ENCODE peak calls at places on chromosomes 7 and 10, in seven cellular contexts. One of them, this sample, is unnamed.
A peak's percentile ranks its signal among the peaks of the same experiment; 100 is the strongest.

GRCh38 chr7:124459101-124460052 is 306.2 kb downstream of the GPR37 start:
- ATAC-seq in naive thymus-derived CD8-positive, alpha-beta T cell: no peak
- ATAC-seq in activated CD8-positive, alpha-beta T cell treated with anti-CD3 and anti-CD28 coated beads, Interleukin-2, amount 10 ng/mL, durations not matched to agents 7 days and 5 days: no peak
- ATAC-seq in naive B cell: no peak
- ATAC-seq in stimulated activated naive CD8-positive, alpha-beta T cell treated with anti-CD3 and anti-CD28 coated beads, Interleukin-15, amount 100 ng/mL, for 72 hours: no peak
- ATAC-seq in IMR-90: peak; percentile 76
- ATAC-seq in left cardiac atrium: no peak
- ATAC-seq in this sample: peak; percentile 47

GRCh38 chr10:48556713-48557112 is 48.2 kb downstream of the ARHGAP22 start:
- ATAC-seq in naive thymus-derived CD8-positive, alpha-beta T cell: no peak
- ATAC-seq in activated CD8-positive, alpha-beta T cell treated with anti-CD3 and anti-CD28 coated beads, Interleukin-2, amount 10 ng/mL, durations not matched to agents 7 days and 5 days: no peak
- ATAC-seq in naive B cell: no peak
- ATAC-seq in stimulated activated naive CD8-positive, alpha-beta T cell treated with anti-CD3 and anti-CD28 coated beads, Interleukin-15, amount 100 ng/mL, for 72 hours: no peak
- ATAC-seq in IMR-90: no peak
- ATAC-seq in left cardiac atrium: no peak
- ATAC-seq in this sample: no peak

GRCh38 chr10:101967119-101967518 is 88.9 kb downstream of the ARMH3 start:
- ATAC-seq in naive thymus-derived CD8-positive, alpha-beta T cell: no peak
- ATAC-seq in activated CD8-positive, alpha-beta T cell treated with anti-CD3 and anti-CD28 coated beads, Interleukin-2, amount 10 ng/mL, durations not matched to agents 7 days and 5 days: no peak
- ATAC-seq in naive B cell: no peak
- ATAC-seq in stimulated activated naive CD8-positive, alpha-beta T cell treated with anti-CD3 and anti-CD28 coated beads, Interleukin-15, amount 100 ng/mL, for 72 hours: no peak
- ATAC-seq in IMR-90: no peak
- ATAC-seq in left cardiac atrium: peak; percentile 94
- ATAC-seq in this sample: no peak

GRCh38 chr10:59000162-59000825 is 176.1 kb upstream of the PHYHIPL start:
- ATAC-seq in naive thymus-derived CD8-positive, alpha-beta T cell: no peak
- ATAC-seq in activated CD8-positive, alpha-beta T cell treated with anti-CD3 and anti-CD28 coated beads, Interleukin-2, amount 10 ng/mL, durations not matched to agents 7 days and 5 days: no peak
- ATAC-seq in naive B cell: no peak
- ATAC-seq in stimulated activated naive CD8-positive, alpha-beta T cell treated with anti-CD3 and anti-CD28 coated beads, Interleukin-15, amount 100 ng/mL, for 72 hours: no peak
- ATAC-seq in IMR-90: no peak
- ATAC-seq in left cardiac atrium: peak; percentile 24
- ATAC-seq in this sample: no peak

GRCh38 chr7:112012266-112012665 is 193.9 kb downstream of the DOCK4 start:
- ATAC-seq in naive thymus-derived CD8-positive, alpha-beta T cell: no peak
- ATAC-seq in activated CD8-positive, alpha-beta T cell treated with anti-CD3 and anti-CD28 coated beads, Interleukin-2, amount 10 ng/mL, durations not matched to agents 7 days and 5 days: no peak
- ATAC-seq in naive B cell: no peak
- ATAC-seq in stimulated activated naive CD8-positive, alpha-beta T cell treated with anti-CD3 and anti-CD28 coated beads, Interleukin-15, amount 100 ng/mL, for 72 hours: no peak
- ATAC-seq in IMR-90: no peak
- ATAC-seq in left cardiac atrium: no peak
- ATAC-seq in this sample: no peak

GRCh38 chr7:77553123-77553522 is 16.0 kb downstream of the PTPN12 start:
- ATAC-seq in naive thymus-derived CD8-positive, alpha-beta T cell: no peak
- ATAC-seq in activated CD8-positive, alpha-beta T cell treated with anti-CD3 and anti-CD28 coated beads, Interleukin-2, amount 10 ng/mL, durations not matched to agents 7 days and 5 days: no peak
- ATAC-seq in naive B cell: no peak
- ATAC-seq in stimulated activated naive CD8-positive, alpha-beta T cell treated with anti-CD3 and anti-CD28 coated beads, Interleukin-15, amount 100 ng/mL, for 72 hours: no peak
- ATAC-seq in IMR-90: no peak
- ATAC-seq in left cardiac atrium: no peak
- ATAC-seq in this sample: no peak

GRCh38 chr10:9018844-9019173 is 964.3 kb downstream of the GATA3 start:
- ATAC-seq in naive thymus-derived CD8-positive, alpha-beta T cell: no peak
- ATAC-seq in activated CD8-positive, alpha-beta T cell treated with anti-CD3 and anti-CD28 coated beads, Interleukin-2, amount 10 ng/mL, durations not matched to agents 7 days and 5 days: no peak
- ATAC-seq in naive B cell: no peak
- ATAC-seq in stimulated activated naive CD8-positive, alpha-beta T cell treated with anti-CD3 and anti-CD28 coated beads, Interleukin-15, amount 100 ng/mL, for 72 hours: no peak
- ATAC-seq in IMR-90: no peak
- ATAC-seq in left cardiac atrium: no peak
- ATAC-seq in this sample: no peak

GRCh38 chr10:132469197-132469942 is 68.2 kb upstream of the INPP5A start:
- ATAC-seq in naive thymus-derived CD8-positive, alpha-beta T cell: no peak
- ATAC-seq in activated CD8-positive, alpha-beta T cell treated with anti-CD3 and anti-CD28 coated beads, Interleukin-2, amount 10 ng/mL, durations not matched to agents 7 days and 5 days: no peak
- ATAC-seq in naive B cell: no peak
- ATAC-seq in stimulated activated naive CD8-positive, alpha-beta T cell treated with anti-CD3 and anti-CD28 coated beads, Interleukin-15, amount 100 ng/mL, for 72 hours: no peak
- ATAC-seq in IMR-90: no peak
- ATAC-seq in left cardiac atrium: no peak
- ATAC-seq in this sample: no peak

GRCh38 chr7:33191326-33191725 is 62.0 kb downstream of the BBS9 start:
- ATAC-seq in naive thymus-derived CD8-positive, alpha-beta T cell: peak; percentile 71
- ATAC-seq in activated CD8-positive, alpha-beta T cell treated with anti-CD3 and anti-CD28 coated beads, Interleukin-2, amount 10 ng/mL, durations not matched to agents 7 days and 5 days: peak; percentile 88
- ATAC-seq in naive B cell: peak; percentile 61
- ATAC-seq in stimulated activated naive CD8-positive, alpha-beta T cell treated with anti-CD3 and anti-CD28 coated beads, Interleukin-15, amount 100 ng/mL, for 72 hours: peak; percentile 90
- ATAC-seq in IMR-90: no peak
- ATAC-seq in left cardiac atrium: no peak
- ATAC-seq in this sample: peak; percentile 71

GRCh38 chr7:159227433-159227832 is 82.8 kb upstream of the VIPR2 start:
- ATAC-seq in naive thymus-derived CD8-positive, alpha-beta T cell: no peak
- ATAC-seq in activated CD8-positive, alpha-beta T cell treated with anti-CD3 and anti-CD28 coated beads, Interleukin-2, amount 10 ng/mL, durations not matched to agents 7 days and 5 days: no peak
- ATAC-seq in naive B cell: no peak
- ATAC-seq in stimulated activated naive CD8-positive, alpha-beta T cell treated with anti-CD3 and anti-CD28 coated beads, Interleukin-15, amount 100 ng/mL, for 72 hours: no peak
- ATAC-seq in IMR-90: no peak
- ATAC-seq in left cardiac atrium: no peak
- ATAC-seq in this sample: no peak

GRCh38 chr10:24223953-24224352 is 15.0 kb downstream of the KIAA1217 start:
- ATAC-seq in naive thymus-derived CD8-positive, alpha-beta T cell: no peak
- ATAC-seq in activated CD8-positive, alpha-beta T cell treated with anti-CD3 and anti-CD28 coated beads, Interleukin-2, amount 10 ng/mL, durations not matched to agents 7 days and 5 days: no peak
- ATAC-seq in naive B cell: no peak
- ATAC-seq in stimulated activated naive CD8-positive, alpha-beta T cell treated with anti-CD3 and anti-CD28 coated beads, Interleukin-15, amount 100 ng/mL, for 72 hours: no peak
- ATAC-seq in IMR-90: no peak
- ATAC-seq in left cardiac atrium: peak; percentile 38
- ATAC-seq in this sample: no peak

GRCh38 chr7:134014935-134015334 is 112.2 kb upstream of the LRGUK start:
- ATAC-seq in naive thymus-derived CD8-positive, alpha-beta T cell: no peak
- ATAC-seq in activated CD8-positive, alpha-beta T cell treated with anti-CD3 and anti-CD28 coated beads, Interleukin-2, amount 10 ng/mL, durations not matched to agents 7 days and 5 days: no peak
- ATAC-seq in naive B cell: no peak
- ATAC-seq in stimulated activated naive CD8-positive, alpha-beta T cell treated with anti-CD3 and anti-CD28 coated beads, Interleukin-15, amount 100 ng/mL, for 72 hours: no peak
- ATAC-seq in IMR-90: no peak
- ATAC-seq in left cardiac atrium: no peak
- ATAC-seq in this sample: no peak

GRCh38 chr10:35421553-35422178 is 85.4 kb downstream of the CCNY start:
- ATAC-seq in naive thymus-derived CD8-positive, alpha-beta T cell: no peak
- ATAC-seq in activated CD8-positive, alpha-beta T cell treated with anti-CD3 and anti-CD28 coated beads, Interleukin-2, amount 10 ng/mL, durations not matched to agents 7 days and 5 days: no peak
- ATAC-seq in naive B cell: no peak
- ATAC-seq in stimulated activated naive CD8-positive, alpha-beta T cell treated with anti-CD3 and anti-CD28 coated beads, Interleukin-15, amount 100 ng/mL, for 72 hours: no peak
- ATAC-seq in IMR-90: peak; percentile 89
- ATAC-seq in left cardiac atrium: peak; percentile 62
- ATAC-seq in this sample: no peak

GRCh38 chr10:119782981-119783664 is 57.3 kb downstream of the INPP5F start:
- ATAC-seq in naive thymus-derived CD8-positive, alpha-beta T cell: no peak
- ATAC-seq in activated CD8-positive, alpha-beta T cell treated with anti-CD3 and anti-CD28 coated beads, Interleukin-2, amount 10 ng/mL, durations not matched to agents 7 days and 5 days: no peak
- ATAC-seq in naive B cell: no peak
- ATAC-seq in stimulated activated naive CD8-positive, alpha-beta T cell treated with anti-CD3 and anti-CD28 coated beads, Interleukin-15, amount 100 ng/mL, for 72 hours: no peak
- ATAC-seq in IMR-90: no peak
- ATAC-seq in left cardiac atrium: no peak
- ATAC-seq in this sample: no peak

GRCh38 chr10:69948261-69948660 is 104.4 kb upstream of the MACROH2A2 start:
- ATAC-seq in naive thymus-derived CD8-positive, alpha-beta T cell: no peak
- ATAC-seq in activated CD8-positive, alpha-beta T cell treated with anti-CD3 and anti-CD28 coated beads, Interleukin-2, amount 10 ng/mL, durations not matched to agents 7 days and 5 days: no peak
- ATAC-seq in naive B cell: no peak
- ATAC-seq in stimulated activated naive CD8-positive, alpha-beta T cell treated with anti-CD3 and anti-CD28 coated beads, Interleukin-15, amount 100 ng/mL, for 72 hours: no peak
- ATAC-seq in IMR-90: no peak
- ATAC-seq in left cardiac atrium: no peak
- ATAC-seq in this sample: no peak

GRCh38 chr10:62724465-62724864 is 80.1 kb upstream of the ADO start:
- ATAC-seq in naive thymus-derived CD8-positive, alpha-beta T cell: no peak
- ATAC-seq in activated CD8-positive, alpha-beta T cell treated with anti-CD3 and anti-CD28 coated beads, Interleukin-2, amount 10 ng/mL, durations not matched to agents 7 days and 5 days: no peak
- ATAC-seq in naive B cell: no peak
- ATAC-seq in stimulated activated naive CD8-positive, alpha-beta T cell treated with anti-CD3 and anti-CD28 coated beads, Interleukin-15, amount 100 ng/mL, for 72 hours: no peak
- ATAC-seq in IMR-90: no peak
- ATAC-seq in left cardiac atrium: no peak
- ATAC-seq in this sample: no peak

GRCh38 chr7:11272352-11272751 is 298.7 kb downstream of the PHF14 start:
- ATAC-seq in naive thymus-derived CD8-positive, alpha-beta T cell: no peak
- ATAC-seq in activated CD8-positive, alpha-beta T cell treated with anti-CD3 and anti-CD28 coated beads, Interleukin-2, amount 10 ng/mL, durations not matched to agents 7 days and 5 days: no peak
- ATAC-seq in naive B cell: no peak
- ATAC-seq in stimulated activated naive CD8-positive, alpha-beta T cell treated with anti-CD3 and anti-CD28 coated beads, Interleukin-15, amount 100 ng/mL, for 72 hours: no peak
- ATAC-seq in IMR-90: no peak
- ATAC-seq in left cardiac atrium: no peak
- ATAC-seq in this sample: no peak

GRCh38 chr10:79116801-79117723 is 48.3 kb downstream of the ZMIZ1 start:
- ATAC-seq in naive thymus-derived CD8-positive, alpha-beta T cell: no peak
- ATAC-seq in activated CD8-positive, alpha-beta T cell treated with anti-CD3 and anti-CD28 coated beads, Interleukin-2, amount 10 ng/mL, durations not matched to agents 7 days and 5 days: no peak
- ATAC-seq in naive B cell: no peak
- ATAC-seq in stimulated activated naive CD8-positive, alpha-beta T cell treated with anti-CD3 and anti-CD28 coated beads, Interleukin-15, amount 100 ng/mL, for 72 hours: no peak
- ATAC-seq in IMR-90: no peak
- ATAC-seq in left cardiac atrium: no peak
- ATAC-seq in this sample: no peak

GRCh38 chr7:50605059-50605458 is 39.9 kb upstream of the DDC start:
- ATAC-seq in naive thymus-derived CD8-positive, alpha-beta T cell: no peak
- ATAC-seq in activated CD8-positive, alpha-beta T cell treated with anti-CD3 and anti-CD28 coated beads, Interleukin-2, amount 10 ng/mL, durations not matched to agents 7 days and 5 days: no peak
- ATAC-seq in naive B cell: no peak
- ATAC-seq in stimulated activated naive CD8-positive, alpha-beta T cell treated with anti-CD3 and anti-CD28 coated beads, Interleukin-15, amount 100 ng/mL, for 72 hours: peak; percentile 54
- ATAC-seq in IMR-90: no peak
- ATAC-seq in left cardiac atrium: no peak
- ATAC-seq in this sample: no peak

GRCh38 chr7:121351682-121352081 is 22.9 kb downstream of the WNT16 start:
- ATAC-seq in naive thymus-derived CD8-positive, alpha-beta T cell: no peak
- ATAC-seq in activated CD8-positive, alpha-beta T cell treated with anti-CD3 and anti-CD28 coated beads, Interleukin-2, amount 10 ng/mL, durations not matched to agents 7 days and 5 days: no peak
- ATAC-seq in naive B cell: no peak
- ATAC-seq in stimulated activated naive CD8-positive, alpha-beta T cell treated with anti-CD3 and anti-CD28 coated beads, Interleukin-15, amount 100 ng/mL, for 72 hours: no peak
- ATAC-seq in IMR-90: no peak
- ATAC-seq in left cardiac atrium: no peak
- ATAC-seq in this sample: no peak

GRCh38 chr10:86674912-86675311 is 6.6 kb downstream of the LDB3 start:
- ATAC-seq in naive thymus-derived CD8-positive, alpha-beta T cell: no peak
- ATAC-seq in activated CD8-positive, alpha-beta T cell treated with anti-CD3 and anti-CD28 coated beads, Interleukin-2, amount 10 ng/mL, durations not matched to agents 7 days and 5 days: no peak
- ATAC-seq in naive B cell: no peak
- ATAC-seq in stimulated activated naive CD8-positive, alpha-beta T cell treated with anti-CD3 and anti-CD28 coated beads, Interleukin-15, amount 100 ng/mL, for 72 hours: no peak
- ATAC-seq in IMR-90: no peak
- ATAC-seq in left cardiac atrium: peak; percentile 2
- ATAC-seq in this sample: no peak

GRCh38 chr10:95391570-95392249 is 100.9 kb upstream of the PDLIM1 start:
- ATAC-seq in naive thymus-derived CD8-positive, alpha-beta T cell: no peak
- ATAC-seq in activated CD8-positive, alpha-beta T cell treated with anti-CD3 and anti-CD28 coated beads, Interleukin-2, amount 10 ng/mL, durations not matched to agents 7 days and 5 days: no peak
- ATAC-seq in naive B cell: no peak
- ATAC-seq in stimulated activated naive CD8-positive, alpha-beta T cell treated with anti-CD3 and anti-CD28 coated beads, Interleukin-15, amount 100 ng/mL, for 72 hours: no peak
- ATAC-seq in IMR-90: peak; percentile 96
- ATAC-seq in left cardiac atrium: peak; percentile 18
- ATAC-seq in this sample: no peak

GRCh38 chr7:20220824-20221547 is 3.8 kb upstream of the MACC1 start:
- ATAC-seq in naive thymus-derived CD8-positive, alpha-beta T cell: no peak
- ATAC-seq in activated CD8-positive, alpha-beta T cell treated with anti-CD3 and anti-CD28 coated beads, Interleukin-2, amount 10 ng/mL, durations not matched to agents 7 days and 5 days: no peak
- ATAC-seq in naive B cell: no peak
- ATAC-seq in stimulated activated naive CD8-positive, alpha-beta T cell treated with anti-CD3 and anti-CD28 coated beads, Interleukin-15, amount 100 ng/mL, for 72 hours: peak; percentile 31
- ATAC-seq in IMR-90: peak; percentile 64
- ATAC-seq in left cardiac atrium: peak; percentile 35
- ATAC-seq in this sample: no peak

GRCh38 chr10:10824611-10825148 is 193.0 kb upstream of the CELF2 start:
- ATAC-seq in naive thymus-derived CD8-positive, alpha-beta T cell: no peak
- ATAC-seq in activated CD8-positive, alpha-beta T cell treated with anti-CD3 and anti-CD28 coated beads, Interleukin-2, amount 10 ng/mL, durations not matched to agents 7 days and 5 days: no peak
- ATAC-seq in naive B cell: no peak
- ATAC-seq in stimulated activated naive CD8-positive, alpha-beta T cell treated with anti-CD3 and anti-CD28 coated beads, Interleukin-15, amount 100 ng/mL, for 72 hours: no peak
- ATAC-seq in IMR-90: peak; percentile 79
- ATAC-seq in left cardiac atrium: peak; percentile 87
- ATAC-seq in this sample: no peak

GRCh38 chr10:72784551-72785421 is 92.8 kb downstream of the MCU start:
- ATAC-seq in naive thymus-derived CD8-positive, alpha-beta T cell: no peak
- ATAC-seq in activated CD8-positive, alpha-beta T cell treated with anti-CD3 and anti-CD28 coated beads, Interleukin-2, amount 10 ng/mL, durations not matched to agents 7 days and 5 days: no peak
- ATAC-seq in naive B cell: no peak
- ATAC-seq in stimulated activated naive CD8-positive, alpha-beta T cell treated with anti-CD3 and anti-CD28 coated beads, Interleukin-15, amount 100 ng/mL, for 72 hours: no peak
- ATAC-seq in IMR-90: peak; percentile 88
- ATAC-seq in left cardiac atrium: peak; percentile 85
- ATAC-seq in this sample: no peak

GRCh38 chr10:78438094-78438906 is 404.6 kb downstream of the RPS24 start:
- ATAC-seq in naive thymus-derived CD8-positive, alpha-beta T cell: peak; percentile 44
- ATAC-seq in activated CD8-positive, alpha-beta T cell treated with anti-CD3 and anti-CD28 coated beads, Interleukin-2, amount 10 ng/mL, durations not matched to agents 7 days and 5 days: peak; percentile 49
- ATAC-seq in naive B cell: no peak
- ATAC-seq in stimulated activated naive CD8-positive, alpha-beta T cell treated with anti-CD3 and anti-CD28 coated beads, Interleukin-15, amount 100 ng/mL, for 72 hours: peak; percentile 53
- ATAC-seq in IMR-90: no peak
- ATAC-seq in left cardiac atrium: no peak
- ATAC-seq in this sample: no peak

GRCh38 chr7:28042721-28043120 is 137.9 kb downstream of the JAZF1 start:
- ATAC-seq in naive thymus-derived CD8-positive, alpha-beta T cell: no peak
- ATAC-seq in activated CD8-positive, alpha-beta T cell treated with anti-CD3 and anti-CD28 coated beads, Interleukin-2, amount 10 ng/mL, durations not matched to agents 7 days and 5 days: no peak
- ATAC-seq in naive B cell: no peak
- ATAC-seq in stimulated activated naive CD8-positive, alpha-beta T cell treated with anti-CD3 and anti-CD28 coated beads, Interleukin-15, amount 100 ng/mL, for 72 hours: peak; percentile 23
- ATAC-seq in IMR-90: no peak
- ATAC-seq in left cardiac atrium: no peak
- ATAC-seq in this sample: no peak

GRCh38 chr10:4351723-4352565 is 474.1 kb upstream of the AKR1E2 start:
- ATAC-seq in naive thymus-derived CD8-positive, alpha-beta T cell: no peak
- ATAC-seq in activated CD8-positive, alpha-beta T cell treated with anti-CD3 and anti-CD28 coated beads, Interleukin-2, amount 10 ng/mL, durations not matched to agents 7 days and 5 days: no peak
- ATAC-seq in naive B cell: no peak
- ATAC-seq in stimulated activated naive CD8-positive, alpha-beta T cell treated with anti-CD3 and anti-CD28 coated beads, Interleukin-15, amount 100 ng/mL, for 72 hours: no peak
- ATAC-seq in IMR-90: no peak
- ATAC-seq in left cardiac atrium: no peak
- ATAC-seq in this sample: no peak

GRCh38 chr7:24769863-24770262 is 12.6 kb upstream of the GSDME start:
- ATAC-seq in naive thymus-derived CD8-positive, alpha-beta T cell: no peak
- ATAC-seq in activated CD8-positive, alpha-beta T cell treated with anti-CD3 and anti-CD28 coated beads, Interleukin-2, amount 10 ng/mL, durations not matched to agents 7 days and 5 days: no peak
- ATAC-seq in naive B cell: no peak
- ATAC-seq in stimulated activated naive CD8-positive, alpha-beta T cell treated with anti-CD3 and anti-CD28 coated beads, Interleukin-15, amount 100 ng/mL, for 72 hours: no peak
- ATAC-seq in IMR-90: no peak
- ATAC-seq in left cardiac atrium: no peak
- ATAC-seq in this sample: no peak

GRCh38 chr7:78148166-78148894 is 349.8 kb downstream of the PHTF2 start:
- ATAC-seq in naive thymus-derived CD8-positive, alpha-beta T cell: no peak
- ATAC-seq in activated CD8-positive, alpha-beta T cell treated with anti-CD3 and anti-CD28 coated beads, Interleukin-2, amount 10 ng/mL, durations not matched to agents 7 days and 5 days: no peak
- ATAC-seq in naive B cell: no peak
- ATAC-seq in stimulated activated naive CD8-positive, alpha-beta T cell treated with anti-CD3 and anti-CD28 coated beads, Interleukin-15, amount 100 ng/mL, for 72 hours: no peak
- ATAC-seq in IMR-90: no peak
- ATAC-seq in left cardiac atrium: no peak
- ATAC-seq in this sample: no peak

GRCh38 chr10:14779053-14779649 is 4.5 kb upstream of the FAM107B start:
- ATAC-seq in naive thymus-derived CD8-positive, alpha-beta T cell: no peak
- ATAC-seq in activated CD8-positive, alpha-beta T cell treated with anti-CD3 and anti-CD28 coated beads, Interleukin-2, amount 10 ng/mL, durations not matched to agents 7 days and 5 days: no peak
- ATAC-seq in naive B cell: no peak
- ATAC-seq in stimulated activated naive CD8-positive, alpha-beta T cell treated with anti-CD3 and anti-CD28 coated beads, Interleukin-15, amount 100 ng/mL, for 72 hours: no peak
- ATAC-seq in IMR-90: peak; percentile 89
- ATAC-seq in left cardiac atrium: peak; percentile 50
- ATAC-seq in this sample: no peak

GRCh38 chr10:96244354-96244753 is 27.0 kb downstream of the BLNK start:
- ATAC-seq in naive thymus-derived CD8-positive, alpha-beta T cell: peak; percentile 33
- ATAC-seq in activated CD8-positive, alpha-beta T cell treated with anti-CD3 and anti-CD28 coated beads, Interleukin-2, amount 10 ng/mL, durations not matched to agents 7 days and 5 days: no peak
- ATAC-seq in naive B cell: peak; percentile 99
- ATAC-seq in stimulated activated naive CD8-positive, alpha-beta T cell treated with anti-CD3 and anti-CD28 coated beads, Interleukin-15, amount 100 ng/mL, for 72 hours: no peak
- ATAC-seq in IMR-90: no peak
- ATAC-seq in left cardiac atrium: no peak
- ATAC-seq in this sample: peak; percentile 100

GRCh38 chr7:36286241-36286640 is 103.4 kb upstream of the ANLN start:
- ATAC-seq in naive thymus-derived CD8-positive, alpha-beta T cell: peak; percentile 86
- ATAC-seq in activated CD8-positive, alpha-beta T cell treated with anti-CD3 and anti-CD28 coated beads, Interleukin-2, amount 10 ng/mL, durations not matched to agents 7 days and 5 days: peak; percentile 73
- ATAC-seq in naive B cell: peak; percentile 34
- ATAC-seq in stimulated activated naive CD8-positive, alpha-beta T cell treated with anti-CD3 and anti-CD28 coated beads, Interleukin-15, amount 100 ng/mL, for 72 hours: peak; percentile 84
- ATAC-seq in IMR-90: no peak
- ATAC-seq in left cardiac atrium: no peak
- ATAC-seq in this sample: no peak

GRCh38 chr7:70542750-70543376 is 589.1 kb upstream of the GALNT17 start:
- ATAC-seq in naive thymus-derived CD8-positive, alpha-beta T cell: no peak
- ATAC-seq in activated CD8-positive, alpha-beta T cell treated with anti-CD3 and anti-CD28 coated beads, Interleukin-2, amount 10 ng/mL, durations not matched to agents 7 days and 5 days: no peak
- ATAC-seq in naive B cell: no peak
- ATAC-seq in stimulated activated naive CD8-positive, alpha-beta T cell treated with anti-CD3 and anti-CD28 coated beads, Interleukin-15, amount 100 ng/mL, for 72 hours: no peak
- ATAC-seq in IMR-90: no peak
- ATAC-seq in left cardiac atrium: peak; percentile 73
- ATAC-seq in this sample: no peak

GRCh38 chr7:43834463-43835251 is 34.7 kb downstream of the MRPS24 start:
- ATAC-seq in naive thymus-derived CD8-positive, alpha-beta T cell: peak; percentile 50
- ATAC-seq in activated CD8-positive, alpha-beta T cell treated with anti-CD3 and anti-CD28 coated beads, Interleukin-2, amount 10 ng/mL, durations not matched to agents 7 days and 5 days: peak; percentile 75
- ATAC-seq in naive B cell: peak; percentile 54
- ATAC-seq in stimulated activated naive CD8-positive, alpha-beta T cell treated with anti-CD3 and anti-CD28 coated beads, Interleukin-15, amount 100 ng/mL, for 72 hours: peak; percentile 72
- ATAC-seq in IMR-90: no peak
- ATAC-seq in left cardiac atrium: no peak
- ATAC-seq in this sample: peak; percentile 62

GRCh38 chr10:64430690-64431323 is 909.6 kb downstream of the REEP3 start:
- ATAC-seq in naive thymus-derived CD8-positive, alpha-beta T cell: no peak
- ATAC-seq in activated CD8-positive, alpha-beta T cell treated with anti-CD3 and anti-CD28 coated beads, Interleukin-2, amount 10 ng/mL, durations not matched to agents 7 days and 5 days: no peak
- ATAC-seq in naive B cell: no peak
- ATAC-seq in stimulated activated naive CD8-positive, alpha-beta T cell treated with anti-CD3 and anti-CD28 coated beads, Interleukin-15, amount 100 ng/mL, for 72 hours: no peak
- ATAC-seq in IMR-90: peak; percentile 32
- ATAC-seq in left cardiac atrium: no peak
- ATAC-seq in this sample: no peak

GRCh38 chr10:38045129-38045528 is 34.7 kb downstream of the ZNF33A start:
- ATAC-seq in naive thymus-derived CD8-positive, alpha-beta T cell: no peak
- ATAC-seq in activated CD8-positive, alpha-beta T cell treated with anti-CD3 and anti-CD28 coated beads, Interleukin-2, amount 10 ng/mL, durations not matched to agents 7 days and 5 days: no peak
- ATAC-seq in naive B cell: no peak
- ATAC-seq in stimulated activated naive CD8-positive, alpha-beta T cell treated with anti-CD3 and anti-CD28 coated beads, Interleukin-15, amount 100 ng/mL, for 72 hours: no peak
- ATAC-seq in IMR-90: no peak
- ATAC-seq in left cardiac atrium: no peak
- ATAC-seq in this sample: no peak

GRCh38 chr10:63798599-63799498 is 277.6 kb downstream of the REEP3 start:
- ATAC-seq in naive thymus-derived CD8-positive, alpha-beta T cell: no peak
- ATAC-seq in activated CD8-positive, alpha-beta T cell treated with anti-CD3 and anti-CD28 coated beads, Interleukin-2, amount 10 ng/mL, durations not matched to agents 7 days and 5 days: no peak
- ATAC-seq in naive B cell: no peak
- ATAC-seq in stimulated activated naive CD8-positive, alpha-beta T cell treated with anti-CD3 and anti-CD28 coated beads, Interleukin-15, amount 100 ng/mL, for 72 hours: no peak
- ATAC-seq in IMR-90: peak; percentile 91
- ATAC-seq in left cardiac atrium: peak; percentile 89
- ATAC-seq in this sample: peak; percentile 32

This sample was measured in stimulated activated memory B cell treated with anti-CD40 and anti-IgM and Interleukin-4, amounts not matched to agents 10 μg/mL and 1 μg/mL and 100 μg/mL, for 72 hours.